ENCODE peak calls at places on chromosome 6, in six cellular contexts. X, N, Q, U, F and R are unnamed samples.

GRCh38 chr6:118403036-118403435 is 145.1 kb upstream of the PLN start:
- DNase-seq in F (no peak), N (no peak), Q (no peak), X (no peak), U (no peak), R (no peak)

GRCh38 chr6:157728183-157728881 is 94.7 kb upstream of the SNX9 start:
- DNase-seq in N (no peak), Q (no peak), F (no peak), X (no peak), U (no peak), R (no peak)

GRCh38 chr6:38064431-38064830 is 244.9 kb downstream of the ZFAND3 start:
- DNase-seq in N (no peak), Q (no peak), X (no peak), F (no peak), U (no peak), R (no peak)

GRCh38 chr6:113449051-113449450 is 408.1 kb upstream of the MARCKS start:
- DNase-seq in X (peak; percentile 18), F (no peak), N (no peak), U (no peak), Q (no peak), R (peak; percentile 76)

GRCh38 chr6:15431762-15432495 is 186.1 kb downstream of the JARID2 start:
- DNase-seq in N (no peak), U (no peak), F (no peak), Q (no peak), X (peak; percentile 43), R (no peak)

GRCh38 chr6:99746261-99746895 is 139.7 kb downstream of the PRDM13 start:
- DNase-seq in U (peak; percentile 64), X (peak; percentile 86), N (no peak), F (peak; percentile 66), Q (peak; percentile 39), R (peak; percentile 81)

GRCh38 chr6:111598211-111598610 is 7.5 kb downstream of the TRAF3IP2 start:
- DNase-seq in N (no peak), Q (no peak), U (no peak), X (no peak), F (no peak), R (no peak)

GRCh38 chr6:69005194-69005593 is 370.1 kb downstream of the ADGRB3 start:
- DNase-seq in N (no peak), F (no peak), Q (no peak), U (no peak), X (no peak), R (no peak)

GRCh38 chr6:52146851-52147445 is 39.2 kb upstream of the IL17A start:
- DNase-seq in N (no peak), Q (no peak), U (no peak), X (no peak), F (no peak), R (no peak)

GRCh38 chr6:150201285-150201684 is 58.4 kb downstream of the PPP1R14C start:
- DNase-seq in Q (no peak), U (no peak), F (no peak), X (no peak), N (no peak), R (no peak)